ENCODE peak calls at places on chromosomes 6 and 20, in four cellular contexts. P, G, M and S are unnamed samples.

GRCh38 chr6:15444881-15445280 is 199.0 kb downstream of the JARID2 start:
- DNase-seq in G (no peak), P (no peak), M (peak), S (no peak)

GRCh38 chr6:53023323-53023722 is 28.2 kb upstream of the GSTA4 start:
- DNase-seq in M (no peak), G (no peak), P (no peak), S (no peak)

GRCh38 chr20:12012241-12013222 is 94.8 kb downstream of the BTBD3 start:
- DNase-seq in G (peak), M (peak), P (peak), S (peak)

GRCh38 chr6:25280617-25280990 is 1.4 kb downstream of the CARMIL1 start:
- DNase-seq in M (peak), P (no peak), G (no peak), S (no peak)

GRCh38 chr20:54284928-54285704 is 77.2 kb downstream of the PFDN4 start:
- DNase-seq in G (no peak), M (no peak), P (no peak), S (no peak)

GRCh38 chr6:164812706-164813105 is 496.7 kb downstream of the C6orf118 start:
- DNase-seq in M (no peak), G (no peak), P (no peak), S (no peak)

GRCh38 chr6:6844451-6844974 is 256.0 kb downstream of the LY86 start:
- DNase-seq in G (no peak), P (no peak), M (no peak), S (no peak)

GRCh38 chr6:168404560-168404959 is 36.4 kb upstream of the SMOC2 start:
- DNase-seq in P (no peak), G (peak), M (no peak), S (no peak)

GRCh38 chr6:125486881-125487280 is 185.1 kb upstream of the HDDC2 start:
- DNase-seq in P (no peak), G (no peak), M (no peak), S (no peak)

GRCh38 chr6:112114577-112115223 is 27.3 kb downstream of the FAM229B start:
- DNase-seq in P (no peak), G (no peak), M (no peak), S (no peak)

GRCh38 chr6:34273242-34273805 is 24.5 kb upstream of the SMIM29 start:
- DNase-seq in P (peak), M (peak), G (no peak), S (no peak)

GRCh38 chr6:161101517-161101916 is 109.9 kb downstream of the MAP3K4 start:
- DNase-seq in G (no peak), M (no peak), P (peak), S (peak)

GRCh38 chr6:168895102-168895812 is 358.4 kb downstream of the THBS2 start:
- DNase-seq in G (peak), P (peak), M (peak), S (peak)

GRCh38 chr20:4067600-4068261 is 52.4 kb upstream of the RNF24 start:
- DNase-seq in G (no peak), M (no peak), P (no peak), S (no peak)

GRCh38 chr6:155832596-155832995 is 377.0 kb upstream of the NOX3 start:
- DNase-seq in G (no peak), M (peak), P (no peak), S (no peak)

GRCh38 chr6:18386302-18386976 is 711 bp upstream of the RNF144B start:
- DNase-seq in M (peak), P (no peak), G (no peak), S (no peak)

GRCh38 chr6:112252571-112253504 is 1.5 kb downstream of the LAMA4 start:
- DNase-seq in P (no peak), M (no peak), G (no peak), S (no peak)

GRCh38 chr6:70693887-70694286 is 26.2 kb downstream of the SMAP1 start:
- DNase-seq in P (no peak), G (no peak), M (no peak), S (no peak)

DNA sequence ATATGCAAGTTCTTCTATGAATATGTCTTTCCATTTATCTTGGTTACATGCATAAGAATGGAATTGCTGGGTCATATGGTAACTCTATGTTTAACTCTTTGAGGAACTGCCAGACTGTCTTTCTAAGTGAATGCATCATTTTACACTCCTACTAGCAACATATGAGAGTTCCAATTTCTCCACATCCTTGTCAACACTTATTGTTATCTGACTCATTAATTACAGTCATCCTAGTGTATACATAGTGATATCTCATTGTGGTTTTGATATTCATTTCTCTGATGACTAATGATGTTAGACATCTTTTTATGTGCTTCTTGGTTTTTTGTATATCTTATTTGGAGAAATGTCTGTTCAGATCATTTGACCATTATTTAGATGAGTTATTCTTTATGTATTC is 96.7 kb upstream of the LAMP5 start:
- DNase-seq in P (no peak), G (no peak), M (no peak), S (no peak)
- TF ChIP-seq SP1 in P (no peak), G (no peak), M (no peak), S (no peak)

GRCh38 chr6:3751019-3751729 is at the start of gene PXDC1:
- DNase-seq in M (no peak), G (peak), P (no peak), S (peak)
- TF ChIP-seq JUN in M (no peak), G (no peak), P (no peak), S (no peak)

GRCh38 chr20:39155996-39156395 is 193.9 kb downstream of the DHX35 start:
- DNase-seq in G (no peak), P (no peak), M (no peak), S (no peak)
- TF ChIP-seq ATF3 in G (no peak), P (no peak), M (no peak), S (no peak)

GRCh38 chr20:64116016-64116415 is 8.7 kb upstream of the NPBWR2 start:
- DNase-seq in M (no peak), P (no peak), G (peak), S (no peak)

GRCh38 chr20:64119681-64120341 is 12.4 kb upstream of the NPBWR2 start:
- DNase-seq in G (peak), P (no peak), M (no peak), S (no peak)

GRCh38 chr20:64121586-64121985 is 14.2 kb upstream of the NPBWR2 start:
- DNase-seq in G (no peak), M (no peak), P (no peak), S (no peak)

GRCh38 chr20:64116541-64117423 is 9.4 kb upstream of the NPBWR2 start:
- DNase-seq in G (peak), P (no peak), M (no peak), S (no peak)

GRCh38 chr20:64119301-64119680 is 11.9 kb upstream of the NPBWR2 start:
- DNase-seq in P (no peak), G (no peak), M (no peak), S (no peak)
- TF ChIP-seq SP1 in P (no peak), G (no peak), M (no peak), S (no peak)

GRCh38 chr20:50123418-50123817 is 10.5 kb upstream of the UBE2V1 start:
- DNase-seq in M (no peak), P (no peak), G (no peak), S (no peak)

GRCh38 chr20:50122763-50123162 is 9.8 kb upstream of the UBE2V1 start:
- DNase-seq in G (no peak), P (no peak), M (no peak), S (no peak)

GRCh38 chr20:50120935-50121693 is 8.2 kb upstream of the UBE2V1 start:
- DNase-seq in M (peak), P (peak), G (peak), S (peak)

GRCh38 chr20:50124496-50124895 is 11.5 kb upstream of the UBE2V1 start:
- DNase-seq in M (no peak), P (no peak), G (no peak), S (no peak)

DNA sequence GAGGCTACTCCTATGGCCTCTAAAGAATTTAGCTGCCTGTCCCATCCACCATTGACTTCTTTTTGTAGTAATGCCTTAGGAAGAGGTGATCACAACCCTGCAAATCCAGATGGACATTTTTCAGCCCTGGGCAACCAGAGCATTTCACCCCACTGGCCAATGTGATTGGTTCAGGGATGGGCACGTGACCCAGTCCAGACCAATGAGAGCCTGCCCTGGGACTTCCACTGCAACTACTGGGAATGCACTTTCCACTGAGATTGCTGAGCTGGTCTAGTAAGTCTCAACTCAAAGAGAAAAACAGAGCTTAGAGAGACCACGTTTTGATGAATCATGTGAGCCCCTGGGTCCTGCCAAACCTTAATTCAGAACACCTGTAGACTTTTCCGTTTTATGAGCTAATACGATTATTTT is 8.9 kb upstream of the UBE2V1 start:
- DNase-seq in P (no peak), M (no peak), G (no peak), S (no peak)
- TF ChIP-seq JUN in P (no peak), M (no peak), G (no peak), S (no peak)

GRCh38 chr20:41233976-41234514 is 83.5 kb downstream of the ZHX3 start:
- DNase-seq in G (no peak), M (no peak), P (no peak), S (no peak)
- TF ChIP-seq ATF3 in G (no peak), M (no peak), P (no peak), S (no peak)

DNA sequence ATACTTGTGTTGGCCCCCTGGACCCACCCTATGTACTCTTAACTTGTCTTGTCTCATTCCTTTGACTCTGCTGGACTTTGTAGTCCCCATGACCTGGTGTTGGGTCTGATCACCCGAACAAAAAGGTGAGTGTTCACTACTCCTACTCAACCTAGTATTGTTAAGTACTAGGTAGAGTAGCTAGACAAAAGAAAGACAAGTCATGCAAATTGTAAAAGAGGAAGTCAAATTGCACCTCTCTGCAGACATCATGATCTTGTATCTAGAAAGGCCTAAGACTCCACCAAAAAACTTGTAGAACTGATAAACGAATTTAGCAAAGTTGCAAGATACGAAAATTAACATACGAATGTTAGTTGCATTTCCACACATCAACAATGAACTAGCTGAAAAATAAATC is 35.7 kb upstream of the ZNF391 start:
- DNase-seq in M (no peak), P (no peak), G (no peak), S (no peak)
- TF ChIP-seq SP1 in M (no peak), P (no peak), G (no peak), S (no peak)